ENCODE peak calls at places on chromosomes 2 and 18, in ten cellular contexts. Y, L, P, C, V, D, N, M, W and Q are unnamed samples.
A peak's percentile ranks its signal among the peaks of the same experiment; 100 is the strongest.

GRCh38 chr18:48842259-48843061 is 108.3 kb downstream of the SMAD7 start:
- DNase-seq in Y (no peak), L (peak; percentile 26), P (peak; percentile 28), C (no peak), V (no peak), D (peak; percentile 45), N (peak; percentile 44), M (peak; percentile 46), W (no peak), Q (no peak)

GRCh38 chr2:226489765-226490164 is 309.9 kb downstream of the IRS1 start:
- DNase-seq in Y (no peak), L (no peak), P (no peak), C (no peak), V (peak; percentile 76), D (no peak), N (no peak), M (no peak), W (peak; percentile 93), Q (no peak)

GRCh38 chr2:1664698-1665097 is 79.6 kb downstream of the PXDN start:
- DNase-seq in Y (peak; percentile 15), L (no peak), P (no peak), C (no peak), V (no peak), D (no peak), N (peak; percentile 7), M (no peak), W (no peak), Q (no peak)

GRCh38 chr2:115083216-115083615 is 640.8 kb downstream of the DPP10 start:
- DNase-seq in Y (no peak), L (no peak), P (no peak), C (no peak), V (no peak), D (no peak), N (no peak), M (no peak), W (no peak), Q (no peak)

GRCh38 chr18:75109819-75110218 is 99.1 kb downstream of the PTGR3 start:
- DNase-seq in Y (no peak), L (no peak), P (no peak), C (no peak), V (no peak), D (no peak), N (no peak), M (no peak), W (no peak), Q (no peak)

GRCh38 chr18:40995529-40995928 is 959.5 kb upstream of the PIK3C3 start:
- DNase-seq in Y (no peak), L (no peak), P (no peak), C (no peak), V (no peak), D (no peak), N (no peak), M (no peak), W (no peak), Q (no peak)

GRCh38 chr2:101975171-101975870 is 16.4 kb upstream of the IL1R2 start:
- DNase-seq in Y (no peak), L (no peak), P (no peak), C (no peak), V (no peak), D (no peak), N (no peak), M (no peak), W (no peak), Q (no peak)

GRCh38 chr18:66334534-66334933 is 269.4 kb downstream of the CDH19 start:
- DNase-seq in Y (no peak), L (no peak), P (no peak), C (no peak), V (no peak), D (no peak), N (no peak), M (no peak), W (no peak), Q (no peak)

GRCh38 chr2:23630111-23630480 is 245.1 kb downstream of the KLHL29 start:
- DNase-seq in Y (no peak), L (no peak), P (no peak), C (no peak), V (no peak), D (no peak), N (no peak), M (no peak), W (no peak), Q (no peak)

GRCh38 chr2:51505533-51505932 is 473.6 kb upstream of the NRXN1 start:
- DNase-seq in Y (no peak), L (no peak), P (no peak), C (no peak), V (no peak), D (no peak), N (no peak), M (no peak), W (no peak), Q (no peak)

GRCh38 chr2:160464996-160465395 is 28.6 kb downstream of the RBMS1 start:
- DNase-seq in Y (no peak), L (no peak), P (no peak), C (no peak), V (no peak), D (no peak), N (no peak), M (no peak), W (peak; percentile 57), Q (no peak)

GRCh38 chr2:192029089-192029488 is 165.6 kb downstream of the TMEFF2 start:
- DNase-seq in Y (no peak), L (no peak), P (peak; percentile 31), C (no peak), V (peak; percentile 36), D (no peak), N (no peak), M (no peak), W (peak; percentile 46), Q (no peak)

GRCh38 chr2:238235331-238235732 is 4.5 kb downstream of the HES6 start:
- DNase-seq in Y (no peak), L (no peak), P (no peak), C (no peak), V (peak; percentile 15), D (no peak), N (no peak), M (no peak), W (peak; percentile 34), Q (no peak)

GRCh38 chr18:55509631-55510372 is 78.2 kb downstream of the TCF4 start:
- DNase-seq in Y (no peak), L (no peak), P (no peak), C (no peak), V (peak; percentile 88), D (no peak), N (no peak), M (no peak), W (peak; percentile 94), Q (no peak)

GRCh38 chr2:40751981-40752380 is 300.1 kb upstream of the SLC8A1 start:
- DNase-seq in Y (no peak), L (no peak), P (no peak), C (no peak), V (no peak), D (no peak), N (no peak), M (no peak), W (peak; percentile 48), Q (no peak)

DNA sequence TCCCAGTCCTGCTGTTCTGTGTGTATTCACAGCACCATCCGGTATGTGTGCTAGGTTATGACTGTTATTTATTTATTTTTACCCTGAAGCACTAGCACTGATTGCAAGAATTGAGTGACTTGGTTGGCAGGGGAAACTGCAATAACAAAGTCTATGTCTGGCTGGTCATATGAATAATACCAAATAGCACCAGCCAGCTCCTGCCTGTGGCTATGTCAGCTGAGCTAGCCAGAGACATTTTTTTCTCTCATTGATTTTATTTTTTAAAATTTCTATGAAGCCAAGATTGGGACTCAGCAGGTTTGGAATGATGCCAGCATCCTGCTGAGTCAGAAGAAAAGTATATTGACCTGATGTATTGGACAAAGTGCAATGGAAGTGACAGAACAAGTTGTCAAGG is 188.5 kb upstream of the CDH2 start:
- DNase-seq in Y (no peak), L (no peak), P (no peak), C (no peak), V (peak; percentile 75), D (no peak), N (no peak), M (no peak), W (peak; percentile 2), Q (no peak)
- TF ChIP-seq CTCF in Y (no peak), L (no peak), P (no peak), C (no peak), V (no peak), D (no peak), N (no peak), M (no peak), W (no peak), Q (no peak)

GRCh38 chr18:11963991-11964484 is 17.3 kb upstream of the IMPA2 start:
- DNase-seq in Y (no peak), L (no peak), P (no peak), C (no peak), V (peak; percentile 60), D (no peak), N (no peak), M (no peak), W (peak; percentile 31), Q (no peak)
- TF ChIP-seq CTCF in Y (no peak), L (no peak), P (no peak), C (no peak), V (peak; percentile 59), D (no peak), N (no peak), M (no peak), W (peak; percentile 19), Q (no peak)

DNA sequence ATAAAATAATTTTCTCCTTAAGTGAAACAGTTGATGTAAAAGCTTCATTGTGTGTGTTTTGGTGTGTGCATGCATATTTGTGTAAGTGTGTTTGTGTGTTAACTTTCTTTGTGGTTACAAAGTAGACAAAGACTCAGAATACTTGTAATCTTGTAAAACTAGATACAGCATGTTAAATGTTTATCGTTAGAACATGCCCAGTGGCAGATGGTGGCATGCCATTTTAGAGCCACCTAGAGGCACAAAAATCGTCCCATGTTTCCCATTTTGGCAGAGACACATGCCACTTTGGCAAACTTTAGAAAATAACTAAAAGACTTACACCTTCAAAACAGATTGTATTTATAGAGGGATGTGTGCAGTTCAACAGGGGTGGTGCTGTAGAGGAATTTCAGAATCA is 224.1 kb downstream of the LRP1B start:
- DNase-seq in Y (no peak), L (no peak), P (no peak), C (no peak), V (no peak), D (no peak), N (no peak), M (no peak), W (no peak), Q (no peak)
- TF ChIP-seq CTCF in Y (no peak), L (peak; percentile 17), P (no peak), C (no peak), V (no peak), D (no peak), N (no peak), M (no peak), W (no peak), Q (no peak)

DNA sequence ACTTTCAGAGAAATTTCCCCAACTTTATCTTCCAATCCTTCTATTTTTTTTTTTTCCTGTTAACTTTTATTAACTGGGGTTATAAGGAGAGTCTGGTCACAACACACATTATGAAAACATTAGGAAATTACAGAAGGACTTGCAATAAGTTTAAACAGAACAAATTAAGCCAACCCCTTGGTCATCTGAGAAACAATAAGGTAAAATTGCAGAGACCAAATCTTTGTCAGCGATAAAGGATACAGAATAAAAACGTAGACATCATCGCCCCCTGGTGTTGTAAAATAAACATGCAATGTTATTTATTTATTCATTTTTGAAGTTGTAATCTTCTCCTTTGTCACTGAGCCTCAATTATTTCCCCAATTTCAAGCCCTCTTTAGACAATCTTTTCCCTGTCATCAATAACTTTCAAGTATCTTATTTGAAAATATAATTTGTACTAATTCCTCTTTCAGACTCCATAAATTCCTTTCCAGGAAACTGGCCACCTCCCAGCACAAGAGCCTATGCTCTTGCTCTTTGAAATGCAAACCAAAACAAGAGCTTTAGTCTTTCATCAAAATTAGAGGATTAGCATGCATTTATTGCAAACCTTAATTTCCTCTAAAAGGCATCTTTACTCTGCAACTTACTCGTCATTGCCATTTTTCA is 19.5 kb downstream of the G6PC2 start:
- DNase-seq in Y (no peak), L (no peak), P (no peak), C (no peak), V (peak; percentile 45), D (no peak), N (no peak), M (no peak), W (peak; percentile 44), Q (no peak)
- TF ChIP-seq CTCF in Y (peak; percentile 71), L (peak; percentile 55), P (peak; percentile 97), C (peak; percentile 65), V (peak; percentile 91), D (peak; percentile 17), N (peak; percentile 61), M (peak; percentile 44), W (peak; percentile 47), Q (peak; percentile 84)